ENCODE peak calls at places on chromosome 21, in seven cellular contexts. V, C, O, J, L, S and W are unnamed samples.

GRCh38 chr21:45200596-45201296 is 86.9 kb downstream of the POFUT2 start:
- DNase-seq in V (no peak), C (no peak), O (no peak), J (no peak), L (no peak), S (no peak), W (no peak)

GRCh38 chr21:46115441-46116188 is 17.7 kb downstream of the COL6A2 start:
- DNase-seq in V (no peak), C (peak; percentile 14), O (peak; percentile 13), J (no peak), L (peak; percentile 1), S (no peak), W (no peak)

GRCh38 chr21:25944672-25945213 is 210.0 kb downstream of the GABPA start:
- DNase-seq in V (no peak), C (no peak), O (no peak), J (peak; percentile 32), L (no peak), S (no peak), W (no peak)

GRCh38 chr21:33783173-33783572 is 132.4 kb downstream of the ATP5PO start:
- DNase-seq in V (no peak), C (no peak), O (no peak), J (no peak), L (no peak), S (no peak), W (no peak)

GRCh38 chr21:29133796-29134195 is 3.4 kb downstream of the MAP3K7CL start:
- DNase-seq in V (no peak), C (no peak), O (no peak), J (no peak), L (no peak), S (no peak), W (no peak)

GRCh38 chr21:33019885-33020557 is 5.7 kb upstream of the OLIG2 start:
- DNase-seq in V (no peak), C (no peak), O (no peak), J (no peak), L (no peak), S (no peak), W (no peak)

GRCh38 chr21:31730687-31731111 is 1.2 kb downstream of the SCAF4 start:
- DNase-seq in V (peak; percentile 41), C (no peak), O (no peak), J (peak; percentile 28), L (no peak), S (no peak), W (peak; percentile 72)

GRCh38 chr21:35503646-35504045 is 454.5 kb upstream of the RUNX1 start:
- DNase-seq in V (no peak), C (peak; percentile 29), O (no peak), J (peak; percentile 6), L (peak; percentile 33), S (peak; percentile 50), W (no peak)

GRCh38 chr21:14864211-14865021 is 200.4 kb downstream of the NRIP1 start:
- DNase-seq in V (no peak), C (peak; percentile 66), O (peak; percentile 66), J (peak; percentile 86), L (peak; percentile 67), S (no peak), W (peak; percentile 38)

GRCh38 chr21:25995283-25995682 is 175.3 kb downstream of the APP start:
- DNase-seq in V (no peak), C (no peak), O (no peak), J (no peak), L (no peak), S (no peak), W (peak; percentile 21)

GRCh38 chr21:46307625-46308024 is 16.0 kb downstream of the C21orf58 start:
- DNase-seq in V (no peak), C (no peak), O (no peak), J (peak; percentile 73), L (no peak), S (no peak), W (no peak)

GRCh38 chr21:37450385-37451044 is 83.9 kb downstream of the DYRK1A start:
- DNase-seq in V (peak; percentile 55), C (no peak), O (no peak), J (peak; percentile 58), L (no peak), S (no peak), W (no peak)

GRCh38 chr21:32412998-32413504 is 545 bp downstream of the EVA1C start:
- DNase-seq in V (no peak), C (peak; percentile 49), O (peak; percentile 67), J (no peak), L (peak; percentile 40), S (no peak), W (no peak)

GRCh38 chr21:45869121-45870007 is 112.2 kb upstream of the COL6A1 start:
- DNase-seq in V (no peak), C (no peak), O (no peak), J (peak; percentile 79), L (no peak), S (no peak), W (no peak)

GRCh38 chr21:8989261-8989882 is 1532.0 kb upstream of the TPTE start:
- DNase-seq in V (no peak), C (no peak), O (no peak), J (no peak), L (no peak), S (no peak), W (no peak)

GRCh38 chr21:26365849-26366248 is 195.3 kb upstream of the APP start:
- DNase-seq in V (peak; percentile 21), C (no peak), O (no peak), J (no peak), L (no peak), S (no peak), W (no peak)

GRCh38 chr21:27571706-27572105 is 604.8 kb upstream of the ADAMTS5 start:
- DNase-seq in V (peak; percentile 5), C (no peak), O (no peak), J (peak; percentile 81), L (no peak), S (no peak), W (no peak)

GRCh38 chr21:41965045-41965444 is 11.2 kb upstream of the C2CD2 start:
- DNase-seq in V (no peak), C (no peak), O (no peak), J (no peak), L (no peak), S (no peak), W (no peak)

GRCh38 chr21:41965447-41966340 is 11.9 kb upstream of the C2CD2 start:
- DNase-seq in V (no peak), C (no peak), O (no peak), J (no peak), L (no peak), S (no peak), W (no peak)

GRCh38 chr21:41967708-41968107 is 13.9 kb upstream of the C2CD2 start:
- DNase-seq in V (no peak), C (no peak), O (no peak), J (no peak), L (no peak), S (no peak), W (no peak)

GRCh38 chr21:41966341-41966833 is 12.6 kb upstream of the C2CD2 start:
- DNase-seq in V (no peak), C (no peak), O (no peak), J (peak; percentile 24), L (no peak), S (no peak), W (no peak)

GRCh38 chr21:41966872-41967621 is 13.2 kb upstream of the C2CD2 start:
- DNase-seq in V (no peak), C (no peak), O (no peak), J (no peak), L (no peak), S (no peak), W (no peak)
- H3K27ac ChIP-seq in V (no peak overlapping the region), C (no peak overlapping the region), O (no peak overlapping the region), J (no peak overlapping the region), L (no peak overlapping the region), S (no peak overlapping the region), W (no peak overlapping the region)

GRCh38 chr21:42201615-42202161 is 17.3 kb upstream of the ABCG1 start:
- DNase-seq in V (no peak), C (no peak), O (no peak), J (no peak), L (no peak), S (no peak), W (no peak)

GRCh38 chr21:42198949-42199348 is 20.0 kb upstream of the ABCG1 start:
- DNase-seq in V (no peak), C (no peak), O (no peak), J (no peak), L (no peak), S (no peak), W (no peak)

GRCh38 chr21:42202321-42202720 is 16.6 kb upstream of the ABCG1 start:
- DNase-seq in V (no peak), C (no peak), O (no peak), J (no peak), L (no peak), S (no peak), W (peak; percentile 64)

GRCh38 chr21:42200906-42201614 is 17.9 kb upstream of the ABCG1 start:
- DNase-seq in V (no peak), C (no peak), O (no peak), J (no peak), L (no peak), S (peak; percentile 69), W (no peak)

GRCh38 chr21:42199488-42200463 is 19.2 kb upstream of the ABCG1 start:
- DNase-seq in V (peak; percentile 77), C (no peak), O (no peak), J (peak; percentile 77), L (no peak), S (peak; percentile 50), W (no peak)
- H3K27ac ChIP-seq in V (peak overlapping the region; percentile 85), C (peak overlapping the region; percentile 19), O (no peak overlapping the region), J (peak overlapping the region; percentile 75), L (no peak overlapping the region), S (no peak overlapping the region), W (no peak overlapping the region)

GRCh38 chr21:39022901-39023693 is 160.2 kb downstream of the PSMG1 start:
- DNase-seq in V (no peak), C (peak; percentile 83), O (peak; percentile 85), J (peak; percentile 28), L (peak; percentile 82), S (no peak), W (no peak)
- H3K27ac ChIP-seq in V (peak overlapping the region; percentile 93), C (peak overlapping the region; percentile 74), O (peak overlapping the region; percentile 6), J (peak overlapping the region; percentile 20), L (peak overlapping the region; percentile 84), S (no peak overlapping the region), W (no peak overlapping the region)

GRCh38 chr21:16377857-16378256 is 648.1 kb downstream of the USP25 start:
- DNase-seq in V (no peak), C (no peak), O (no peak), J (no peak), L (no peak), S (no peak), W (no peak)

GRCh38 chr21:16377120-16377658 is 647.4 kb downstream of the USP25 start:
- DNase-seq in V (no peak), C (no peak), O (no peak), J (no peak), L (no peak), S (no peak), W (no peak)

GRCh38 chr21:16372546-16372945 is 642.8 kb downstream of the USP25 start:
- DNase-seq in V (no peak), C (no peak), O (no peak), J (no peak), L (no peak), S (no peak), W (no peak)

GRCh38 chr21:16378570-16378969 is 648.8 kb downstream of the USP25 start:
- DNase-seq in V (no peak), C (no peak), O (no peak), J (no peak), L (no peak), S (no peak), W (no peak)

DNA sequence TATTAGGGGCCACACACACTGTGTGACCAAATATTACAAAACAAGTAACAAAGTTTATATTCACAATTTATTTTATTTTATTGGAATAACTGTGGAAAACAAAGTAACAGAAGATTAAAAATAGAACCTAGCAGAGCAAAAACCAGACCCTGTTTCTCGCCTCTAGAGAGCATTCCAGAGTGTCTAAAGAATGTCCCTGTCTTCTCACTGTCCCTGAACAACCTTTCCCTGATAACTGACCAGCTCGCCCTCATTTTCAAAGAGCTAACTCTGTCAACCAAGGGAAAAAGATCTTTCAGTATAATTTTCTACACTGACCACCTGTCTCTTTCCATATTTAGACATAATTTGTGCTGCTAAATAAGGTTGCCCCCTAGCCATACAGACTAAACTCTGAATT is 646.9 kb downstream of the USP25 start:
- DNase-seq in V (no peak), C (no peak), O (no peak), J (no peak), L (no peak), S (no peak), W (no peak)
- H3K27ac ChIP-seq in V (no peak overlapping the region), C (peak overlapping the region; percentile 60), O (no peak overlapping the region), J (no peak overlapping the region), L (peak overlapping the region; percentile 68), S (no peak overlapping the region), W (no peak overlapping the region)